ENCODE peak calls at places on chromosomes 7 and 10, in nine cellular contexts. One of them, this sample, is unnamed.

GRCh38 chr10:22476601-22477364 is 131.5 kb downstream of the SPAG6 start:
- DNase-seq in stimulated activated CD8-positive, alpha-beta memory T cell treated with anti-CD3 and anti-CD28 coated beads, Interleukin-15, amount 100 ng/mL, for 24 hours: no peak
- DNase-seq in NCI-H82: no peak
- DNase-seq in NCI-H2081: no peak
- DNase-seq in progenitor cell of endocrine pancreas: peak
- DNase-seq in NCI-H1092: no peak
- DNase-seq in AG04450: no peak
- DNase-seq in NCI-H524 treated with DMSO at 0.1 percent for 48 hours: no peak
- DNase-seq in adrenal gland: no peak
- DNase-seq in this sample: no peak

GRCh38 chr7:55021053-55021452 is 2.2 kb downstream of the EGFR start:
- DNase-seq in stimulated activated CD8-positive, alpha-beta memory T cell treated with anti-CD3 and anti-CD28 coated beads, Interleukin-15, amount 100 ng/mL, for 24 hours: no peak
- DNase-seq in NCI-H82: no peak
- DNase-seq in NCI-H2081: no peak
- DNase-seq in progenitor cell of endocrine pancreas: no peak
- DNase-seq in NCI-H1092: no peak
- DNase-seq in AG04450: no peak
- DNase-seq in NCI-H524 treated with DMSO at 0.1 percent for 48 hours: no peak
- DNase-seq in adrenal gland: no peak
- DNase-seq in this sample: no peak

GRCh38 chr7:30144659-30145321 is 10.0 kb downstream of the MTURN start:
- DNase-seq in stimulated activated CD8-positive, alpha-beta memory T cell treated with anti-CD3 and anti-CD28 coated beads, Interleukin-15, amount 100 ng/mL, for 24 hours: no peak
- DNase-seq in NCI-H82: peak
- DNase-seq in NCI-H2081: no peak
- DNase-seq in progenitor cell of endocrine pancreas: no peak
- DNase-seq in NCI-H1092: no peak
- DNase-seq in AG04450: no peak
- DNase-seq in NCI-H524 treated with DMSO at 0.1 percent for 48 hours: no peak
- DNase-seq in adrenal gland: no peak
- DNase-seq in this sample: no peak

GRCh38 chr10:71396084-71396713 is 521 bp upstream of the CDH23 start:
- DNase-seq in stimulated activated CD8-positive, alpha-beta memory T cell treated with anti-CD3 and anti-CD28 coated beads, Interleukin-15, amount 100 ng/mL, for 24 hours: no peak
- DNase-seq in NCI-H82: peak
- DNase-seq in NCI-H2081: peak
- DNase-seq in progenitor cell of endocrine pancreas: peak
- DNase-seq in NCI-H1092: peak
- DNase-seq in AG04450: no peak
- DNase-seq in NCI-H524 treated with DMSO at 0.1 percent for 48 hours: peak
- DNase-seq in adrenal gland: peak
- DNase-seq in this sample: peak

GRCh38 chr7:27210441-27211083 is 10.7 kb upstream of the HOXA13 start:
- DNase-seq in stimulated activated CD8-positive, alpha-beta memory T cell treated with anti-CD3 and anti-CD28 coated beads, Interleukin-15, amount 100 ng/mL, for 24 hours: no peak
- DNase-seq in NCI-H82: peak
- DNase-seq in NCI-H2081: no peak
- DNase-seq in progenitor cell of endocrine pancreas: no peak
- DNase-seq in NCI-H1092: peak
- DNase-seq in AG04450: no peak
- DNase-seq in NCI-H524 treated with DMSO at 0.1 percent for 48 hours: no peak
- DNase-seq in adrenal gland: peak
- DNase-seq in this sample: peak

GRCh38 chr7:155284496-155285274 is 13.0 kb upstream of the INSIG1 start:
- DNase-seq in stimulated activated CD8-positive, alpha-beta memory T cell treated with anti-CD3 and anti-CD28 coated beads, Interleukin-15, amount 100 ng/mL, for 24 hours: no peak
- DNase-seq in NCI-H82: no peak
- DNase-seq in NCI-H2081: no peak
- DNase-seq in progenitor cell of endocrine pancreas: no peak
- DNase-seq in NCI-H1092: no peak
- DNase-seq in AG04450: no peak
- DNase-seq in NCI-H524 treated with DMSO at 0.1 percent for 48 hours: no peak
- DNase-seq in adrenal gland: no peak
- DNase-seq in this sample: no peak

GRCh38 chr7:77766801-77767605 is 31.2 kb downstream of the TMEM60 start:
- DNase-seq in stimulated activated CD8-positive, alpha-beta memory T cell treated with anti-CD3 and anti-CD28 coated beads, Interleukin-15, amount 100 ng/mL, for 24 hours: no peak
- DNase-seq in NCI-H82: no peak
- DNase-seq in NCI-H2081: no peak
- DNase-seq in progenitor cell of endocrine pancreas: no peak
- DNase-seq in NCI-H1092: no peak
- DNase-seq in AG04450: no peak
- DNase-seq in NCI-H524 treated with DMSO at 0.1 percent for 48 hours: no peak
- DNase-seq in adrenal gland: no peak
- DNase-seq in this sample: no peak

GRCh38 chr10:77351386-77351785 is 286.2 kb downstream of the KCNMA1 start:
- DNase-seq in stimulated activated CD8-positive, alpha-beta memory T cell treated with anti-CD3 and anti-CD28 coated beads, Interleukin-15, amount 100 ng/mL, for 24 hours: no peak
- DNase-seq in NCI-H82: peak
- DNase-seq in NCI-H2081: no peak
- DNase-seq in progenitor cell of endocrine pancreas: no peak
- DNase-seq in NCI-H1092: no peak
- DNase-seq in AG04450: peak
- DNase-seq in NCI-H524 treated with DMSO at 0.1 percent for 48 hours: no peak
- DNase-seq in adrenal gland: no peak
- DNase-seq in this sample: no peak

GRCh38 chr10:129962092-129962494 is 2.0 kb downstream of the EBF3 start:
- DNase-seq in stimulated activated CD8-positive, alpha-beta memory T cell treated with anti-CD3 and anti-CD28 coated beads, Interleukin-15, amount 100 ng/mL, for 24 hours: no peak
- DNase-seq in NCI-H82: peak
- DNase-seq in NCI-H2081: no peak
- DNase-seq in progenitor cell of endocrine pancreas: no peak
- DNase-seq in NCI-H1092: no peak
- DNase-seq in AG04450: no peak
- DNase-seq in NCI-H524 treated with DMSO at 0.1 percent for 48 hours: no peak
- DNase-seq in adrenal gland: peak
- DNase-seq in this sample: no peak

GRCh38 chr10:99370993-99371392 is 41.8 kb downstream of the CNNM1 start:
- DNase-seq in stimulated activated CD8-positive, alpha-beta memory T cell treated with anti-CD3 and anti-CD28 coated beads, Interleukin-15, amount 100 ng/mL, for 24 hours: no peak
- DNase-seq in NCI-H82: peak
- DNase-seq in NCI-H2081: peak
- DNase-seq in progenitor cell of endocrine pancreas: no peak
- DNase-seq in NCI-H1092: no peak
- DNase-seq in AG04450: no peak
- DNase-seq in NCI-H524 treated with DMSO at 0.1 percent for 48 hours: peak
- DNase-seq in adrenal gland: no peak
- DNase-seq in this sample: no peak

GRCh38 chr7:34190299-34190698 is 285.0 kb downstream of the BMPER start:
- DNase-seq in stimulated activated CD8-positive, alpha-beta memory T cell treated with anti-CD3 and anti-CD28 coated beads, Interleukin-15, amount 100 ng/mL, for 24 hours: no peak
- DNase-seq in NCI-H82: no peak
- DNase-seq in NCI-H2081: no peak
- DNase-seq in progenitor cell of endocrine pancreas: no peak
- DNase-seq in NCI-H1092: no peak
- DNase-seq in AG04450: no peak
- DNase-seq in NCI-H524 treated with DMSO at 0.1 percent for 48 hours: no peak
- DNase-seq in adrenal gland: no peak
- DNase-seq in this sample: no peak

GRCh38 chr10:119113805-119114732 is 10.2 kb downstream of the DENND10 start:
- DNase-seq in stimulated activated CD8-positive, alpha-beta memory T cell treated with anti-CD3 and anti-CD28 coated beads, Interleukin-15, amount 100 ng/mL, for 24 hours: no peak
- DNase-seq in NCI-H82: no peak
- DNase-seq in NCI-H2081: no peak
- DNase-seq in progenitor cell of endocrine pancreas: no peak
- DNase-seq in NCI-H1092: no peak
- DNase-seq in AG04450: peak
- DNase-seq in NCI-H524 treated with DMSO at 0.1 percent for 48 hours: no peak
- DNase-seq in adrenal gland: no peak
- DNase-seq in this sample: no peak

GRCh38 chr10:72001026-72001380 is 36.8 kb downstream of the CHST3 start:
- DNase-seq in stimulated activated CD8-positive, alpha-beta memory T cell treated with anti-CD3 and anti-CD28 coated beads, Interleukin-15, amount 100 ng/mL, for 24 hours: no peak
- DNase-seq in NCI-H82: no peak
- DNase-seq in NCI-H2081: no peak
- DNase-seq in progenitor cell of endocrine pancreas: no peak
- DNase-seq in NCI-H1092: no peak
- DNase-seq in AG04450: no peak
- DNase-seq in NCI-H524 treated with DMSO at 0.1 percent for 48 hours: no peak
- DNase-seq in adrenal gland: peak
- DNase-seq in this sample: peak

GRCh38 chr10:18378766-18379165 is 238.5 kb downstream of the CACNB2 start:
- DNase-seq in stimulated activated CD8-positive, alpha-beta memory T cell treated with anti-CD3 and anti-CD28 coated beads, Interleukin-15, amount 100 ng/mL, for 24 hours: no peak
- DNase-seq in NCI-H82: no peak
- DNase-seq in NCI-H2081: no peak
- DNase-seq in progenitor cell of endocrine pancreas: no peak
- DNase-seq in NCI-H1092: no peak
- DNase-seq in AG04450: no peak
- DNase-seq in NCI-H524 treated with DMSO at 0.1 percent for 48 hours: no peak
- DNase-seq in adrenal gland: no peak
- DNase-seq in this sample: no peak

GRCh38 chr10:132519382-132520146 is 18.0 kb upstream of the INPP5A start:
- DNase-seq in stimulated activated CD8-positive, alpha-beta memory T cell treated with anti-CD3 and anti-CD28 coated beads, Interleukin-15, amount 100 ng/mL, for 24 hours: no peak
- DNase-seq in NCI-H82: no peak
- DNase-seq in NCI-H2081: no peak
- DNase-seq in progenitor cell of endocrine pancreas: no peak
- DNase-seq in NCI-H1092: no peak
- DNase-seq in AG04450: no peak
- DNase-seq in NCI-H524 treated with DMSO at 0.1 percent for 48 hours: no peak
- DNase-seq in adrenal gland: peak
- DNase-seq in this sample: peak

GRCh38 chr7:134545918-134546317 is 3.0 kb upstream of the AKR1B15 start:
- DNase-seq in stimulated activated CD8-positive, alpha-beta memory T cell treated with anti-CD3 and anti-CD28 coated beads, Interleukin-15, amount 100 ng/mL, for 24 hours: no peak
- DNase-seq in NCI-H82: no peak
- DNase-seq in NCI-H2081: no peak
- DNase-seq in progenitor cell of endocrine pancreas: no peak
- DNase-seq in NCI-H1092: no peak
- DNase-seq in AG04450: no peak
- DNase-seq in NCI-H524 treated with DMSO at 0.1 percent for 48 hours: no peak
- DNase-seq in adrenal gland: no peak
- DNase-seq in this sample: no peak

GRCh38 chr7:13282377-13282980 is 595.0 kb downstream of the ARL4A start:
- DNase-seq in stimulated activated CD8-positive, alpha-beta memory T cell treated with anti-CD3 and anti-CD28 coated beads, Interleukin-15, amount 100 ng/mL, for 24 hours: no peak
- DNase-seq in NCI-H82: peak
- DNase-seq in NCI-H2081: peak
- DNase-seq in progenitor cell of endocrine pancreas: no peak
- DNase-seq in NCI-H1092: peak
- DNase-seq in AG04450: peak
- DNase-seq in NCI-H524 treated with DMSO at 0.1 percent for 48 hours: no peak
- DNase-seq in adrenal gland: no peak
- DNase-seq in this sample: no peak

GRCh38 chr7:100691676-100692577 is 2.1 kb downstream of the GIGYF1 start:
- DNase-seq in stimulated activated CD8-positive, alpha-beta memory T cell treated with anti-CD3 and anti-CD28 coated beads, Interleukin-15, amount 100 ng/mL, for 24 hours: peak
- DNase-seq in NCI-H82: peak
- DNase-seq in NCI-H2081: peak
- DNase-seq in progenitor cell of endocrine pancreas: peak
- DNase-seq in NCI-H1092: peak
- DNase-seq in AG04450: no peak
- DNase-seq in NCI-H524 treated with DMSO at 0.1 percent for 48 hours: no peak
- DNase-seq in adrenal gland: peak
- DNase-seq in this sample: peak

GRCh38 chr10:127797339-127797738 is 60.4 kb downstream of the FOXI2 start:
- DNase-seq in stimulated activated CD8-positive, alpha-beta memory T cell treated with anti-CD3 and anti-CD28 coated beads, Interleukin-15, amount 100 ng/mL, for 24 hours: no peak
- DNase-seq in NCI-H82: no peak
- DNase-seq in NCI-H2081: no peak
- DNase-seq in progenitor cell of endocrine pancreas: no peak
- DNase-seq in NCI-H1092: no peak
- DNase-seq in AG04450: no peak
- DNase-seq in NCI-H524 treated with DMSO at 0.1 percent for 48 hours: no peak
- DNase-seq in adrenal gland: no peak
- DNase-seq in this sample: no peak

GRCh38 chr7:27165089-27165654 is at the start of gene HOXA9:
- DNase-seq in stimulated activated CD8-positive, alpha-beta memory T cell treated with anti-CD3 and anti-CD28 coated beads, Interleukin-15, amount 100 ng/mL, for 24 hours: no peak
- DNase-seq in NCI-H82: peak
- DNase-seq in NCI-H2081: no peak
- DNase-seq in progenitor cell of endocrine pancreas: no peak
- DNase-seq in NCI-H1092: peak
- DNase-seq in AG04450: no peak
- DNase-seq in NCI-H524 treated with DMSO at 0.1 percent for 48 hours: no peak
- DNase-seq in adrenal gland: peak
- DNase-seq in this sample: no peak

GRCh38 chr10:19819419-19820033 is 3.3 kb downstream of the PLXDC2 start:
- DNase-seq in stimulated activated CD8-positive, alpha-beta memory T cell treated with anti-CD3 and anti-CD28 coated beads, Interleukin-15, amount 100 ng/mL, for 24 hours: no peak
- DNase-seq in NCI-H82: peak
- DNase-seq in NCI-H2081: peak
- DNase-seq in progenitor cell of endocrine pancreas: no peak
- DNase-seq in NCI-H1092: no peak
- DNase-seq in AG04450: no peak
- DNase-seq in NCI-H524 treated with DMSO at 0.1 percent for 48 hours: no peak
- DNase-seq in adrenal gland: peak
- DNase-seq in this sample: peak

GRCh38 chr7:15720849-15721471 is 34.5 kb upstream of the MEOX2 start:
- DNase-seq in stimulated activated CD8-positive, alpha-beta memory T cell treated with anti-CD3 and anti-CD28 coated beads, Interleukin-15, amount 100 ng/mL, for 24 hours: no peak
- DNase-seq in NCI-H82: peak
- DNase-seq in NCI-H2081: peak
- DNase-seq in progenitor cell of endocrine pancreas: no peak
- DNase-seq in NCI-H1092: no peak
- DNase-seq in AG04450: peak
- DNase-seq in NCI-H524 treated with DMSO at 0.1 percent for 48 hours: no peak
- DNase-seq in adrenal gland: peak
- DNase-seq in this sample: peak

GRCh38 chr10:57015187-57015586 is 654.1 kb upstream of the ZWINT start:
- DNase-seq in stimulated activated CD8-positive, alpha-beta memory T cell treated with anti-CD3 and anti-CD28 coated beads, Interleukin-15, amount 100 ng/mL, for 24 hours: no peak
- DNase-seq in NCI-H82: no peak
- DNase-seq in NCI-H2081: no peak
- DNase-seq in progenitor cell of endocrine pancreas: no peak
- DNase-seq in NCI-H1092: no peak
- DNase-seq in AG04450: no peak
- DNase-seq in NCI-H524 treated with DMSO at 0.1 percent for 48 hours: no peak
- DNase-seq in adrenal gland: no peak
- DNase-seq in this sample: no peak

GRCh38 chr10:106025208-106025811 is 1139.2 kb downstream of the SORCS1 start:
- DNase-seq in stimulated activated CD8-positive, alpha-beta memory T cell treated with anti-CD3 and anti-CD28 coated beads, Interleukin-15, amount 100 ng/mL, for 24 hours: no peak
- DNase-seq in NCI-H82: no peak
- DNase-seq in NCI-H2081: no peak
- DNase-seq in progenitor cell of endocrine pancreas: no peak
- DNase-seq in NCI-H1092: no peak
- DNase-seq in AG04450: no peak
- DNase-seq in NCI-H524 treated with DMSO at 0.1 percent for 48 hours: no peak
- DNase-seq in adrenal gland: no peak
- DNase-seq in this sample: no peak

GRCh38 chr7:964401-965231 is 10.1 kb upstream of the ADAP1 start:
- DNase-seq in stimulated activated CD8-positive, alpha-beta memory T cell treated with anti-CD3 and anti-CD28 coated beads, Interleukin-15, amount 100 ng/mL, for 24 hours: no peak
- DNase-seq in NCI-H82: peak
- DNase-seq in NCI-H2081: no peak
- DNase-seq in progenitor cell of endocrine pancreas: no peak
- DNase-seq in NCI-H1092: no peak
- DNase-seq in AG04450: no peak
- DNase-seq in NCI-H524 treated with DMSO at 0.1 percent for 48 hours: no peak
- DNase-seq in adrenal gland: peak
- DNase-seq in this sample: no peak

GRCh38 chr7:92621026-92621540 is 30.9 kb upstream of the FAM133B start:
- DNase-seq in stimulated activated CD8-positive, alpha-beta memory T cell treated with anti-CD3 and anti-CD28 coated beads, Interleukin-15, amount 100 ng/mL, for 24 hours: no peak
- DNase-seq in NCI-H82: peak
- DNase-seq in NCI-H2081: peak
- DNase-seq in progenitor cell of endocrine pancreas: peak
- DNase-seq in NCI-H1092: peak
- DNase-seq in AG04450: peak
- DNase-seq in NCI-H524 treated with DMSO at 0.1 percent for 48 hours: peak
- DNase-seq in adrenal gland: peak
- DNase-seq in this sample: peak

GRCh38 chr10:8360814-8361509 is 306.5 kb downstream of the GATA3 start:
- DNase-seq in stimulated activated CD8-positive, alpha-beta memory T cell treated with anti-CD3 and anti-CD28 coated beads, Interleukin-15, amount 100 ng/mL, for 24 hours: no peak
- DNase-seq in NCI-H82: no peak
- DNase-seq in NCI-H2081: no peak
- DNase-seq in progenitor cell of endocrine pancreas: no peak
- DNase-seq in NCI-H1092: no peak
- DNase-seq in AG04450: no peak
- DNase-seq in NCI-H524 treated with DMSO at 0.1 percent for 48 hours: no peak
- DNase-seq in adrenal gland: no peak
- DNase-seq in this sample: no peak

GRCh38 chr10:76628801-76629200 is 1008.8 kb downstream of the KCNMA1 start:
- DNase-seq in stimulated activated CD8-positive, alpha-beta memory T cell treated with anti-CD3 and anti-CD28 coated beads, Interleukin-15, amount 100 ng/mL, for 24 hours: no peak
- DNase-seq in NCI-H82: no peak
- DNase-seq in NCI-H2081: no peak
- DNase-seq in progenitor cell of endocrine pancreas: no peak
- DNase-seq in NCI-H1092: no peak
- DNase-seq in AG04450: no peak
- DNase-seq in NCI-H524 treated with DMSO at 0.1 percent for 48 hours: no peak
- DNase-seq in adrenal gland: no peak
- DNase-seq in this sample: no peak

GRCh38 chr7:17041324-17041723 is 159.5 kb upstream of the AGR3 start:
- DNase-seq in stimulated activated CD8-positive, alpha-beta memory T cell treated with anti-CD3 and anti-CD28 coated beads, Interleukin-15, amount 100 ng/mL, for 24 hours: no peak
- DNase-seq in NCI-H82: no peak
- DNase-seq in NCI-H2081: peak
- DNase-seq in progenitor cell of endocrine pancreas: no peak
- DNase-seq in NCI-H1092: peak
- DNase-seq in AG04450: peak
- DNase-seq in NCI-H524 treated with DMSO at 0.1 percent for 48 hours: no peak
- DNase-seq in adrenal gland: no peak
- DNase-seq in this sample: no peak

GRCh38 chr7:44388089-44388970 is 62.9 kb upstream of the CAMK2B start:
- DNase-seq in stimulated activated CD8-positive, alpha-beta memory T cell treated with anti-CD3 and anti-CD28 coated beads, Interleukin-15, amount 100 ng/mL, for 24 hours: no peak
- DNase-seq in NCI-H82: no peak
- DNase-seq in NCI-H2081: no peak
- DNase-seq in progenitor cell of endocrine pancreas: no peak
- DNase-seq in NCI-H1092: no peak
- DNase-seq in AG04450: no peak
- DNase-seq in NCI-H524 treated with DMSO at 0.1 percent for 48 hours: no peak
- DNase-seq in adrenal gland: no peak
- DNase-seq in this sample: no peak

GRCh38 chr7:123945938-123946337 is 20.9 kb downstream of the SPAM1 start:
- DNase-seq in stimulated activated CD8-positive, alpha-beta memory T cell treated with anti-CD3 and anti-CD28 coated beads, Interleukin-15, amount 100 ng/mL, for 24 hours: no peak
- DNase-seq in NCI-H82: no peak
- DNase-seq in NCI-H2081: no peak
- DNase-seq in progenitor cell of endocrine pancreas: no peak
- DNase-seq in NCI-H1092: no peak
- DNase-seq in AG04450: no peak
- DNase-seq in NCI-H524 treated with DMSO at 0.1 percent for 48 hours: no peak
- DNase-seq in adrenal gland: no peak
- DNase-seq in this sample: no peak

This sample was measured in body of pancreas.